ENCODE peak calls at places on chromosomes 7 and 10, in four cellular contexts. W is transverse colon; X is left ventricle myocardium inferior; F is CD8-positive, alpha-beta T cell. K is an unnamed sample. For H3K9me3 and H3K4me1, the result is how much of the 10 kb centered on the place peaks cover.

GRCh38 chr10:72283131-72283530 is 9.4 kb downstream of the DDIT4 start:
- DNase-seq in W (no peak), X (no peak), F (no peak), K (no peak)

GRCh38 chr10:95601116-95601719 is 40.0 kb upstream of the SORBS1 start:
- DNase-seq in W (peak), X (peak), F (peak), K (peak)

GRCh38 chr7:137880432-137880831 is 33.7 kb upstream of the DGKI start:
- DNase-seq in W (no peak), X (no peak), F (no peak), K (no peak)

GRCh38 chr10:43417950-43418768 is 9.2 kb upstream of the HNRNPF start:
- DNase-seq in W (no peak), X (no peak), F (peak), K (no peak)

GRCh38 chr7:104627516-104627915 is 299.1 kb downstream of the LHFPL3 start:
- DNase-seq in W (no peak), X (no peak), F (no peak), K (no peak)

GRCh38 chr7:6495597-6496262 is 48.0 kb upstream of the DAGLB start:
- DNase-seq in W (no peak), X (no peak), F (no peak), K (no peak)

GRCh38 chr10:63376560-63377304 is 89.0 kb downstream of the JMJD1C start:
- DNase-seq in W (no peak), X (no peak), F (no peak), K (no peak)

GRCh38 chr7:25460426-25460825 is 232.1 kb upstream of the NPVF start:
- DNase-seq in W (no peak), X (no peak), F (no peak), K (no peak)

GRCh38 chr7:114715907-114716306 is 206.0 kb upstream of the MDFIC start:
- DNase-seq in W (no peak), X (no peak), F (no peak), K (no peak)

GRCh38 chr10:80204193-80204714 is 1.1 kb downstream of the ANXA11 start:
- DNase-seq in W (peak), X (peak), F (no peak), K (peak)

GRCh38 chr10:104515670-104516199 is 125.4 kb upstream of the SORCS3 start:
- DNase-seq in W (no peak), X (no peak), F (no peak), K (no peak)

GRCh38 chr10:1272079-1272478 is 215.9 kb downstream of the WDR37 start:
- DNase-seq in W (no peak), X (no peak), F (no peak), K (no peak)

GRCh38 chr10:74078037-74078436 is 72.6 kb downstream of the AP3M1 start:
- DNase-seq in W (no peak), X (no peak), F (peak), K (no peak)

GRCh38 chr10:5376450-5376849 is 11.7 kb downstream of the UCN3 start:
- DNase-seq in W (no peak), X (no peak), F (no peak), K (no peak)

GRCh38 chr10:45377321-45377720 is 3.3 kb downstream of the ALOX5 start:
- DNase-seq in W (no peak), X (no peak), F (no peak), K (no peak)

GRCh38 chr7:498678-499641 is 20.7 kb downstream of the PDGFA start:
- DNase-seq in W (no peak), X (peak), F (no peak), K (no peak)

GRCh38 chr7:99326408-99326782 is 697 bp downstream of the ARPC1A start:
- DNase-seq in W (no peak), X (no peak), F (no peak), K (no peak)

GRCh38 chr10:88979153-88979562 is 11.4 kb upstream of the FAS start:
- DNase-seq in W (no peak), X (no peak), F (no peak), K (no peak)

GRCh38 chr10:71697938-71698709 is 21.5 kb downstream of the C10orf105 start:
- DNase-seq in W (no peak), X (no peak), F (peak), K (no peak)

GRCh38 chr7:158021836-158022235 is 565.8 kb downstream of the PTPRN2 start:
- DNase-seq in W (no peak), X (no peak), F (no peak), K (no peak)

GRCh38 chr10:91974960-91975359 is 51.4 kb downstream of the BTAF1 start:
- DNase-seq in W (no peak), X (no peak), F (no peak), K (no peak)

GRCh38 chr10:132847856-132848255 is 61.9 kb upstream of the NKX6-2 start:
- DNase-seq in W (no peak), X (no peak), F (no peak), K (no peak)

GRCh38 chr10:132848306-132848705 is 62.4 kb upstream of the NKX6-2 start:
- DNase-seq in W (no peak), X (no peak), F (no peak), K (no peak)

GRCh38 chr10:132845780-132846595 is 60.0 kb upstream of the NKX6-2 start:
- DNase-seq in W (no peak), X (no peak), F (no peak), K (peak)

GRCh38 chr10:132847416-132847777 is 61.5 kb upstream of the NKX6-2 start:
- DNase-seq in W (no peak), X (no peak), F (no peak), K (no peak)

DNA sequence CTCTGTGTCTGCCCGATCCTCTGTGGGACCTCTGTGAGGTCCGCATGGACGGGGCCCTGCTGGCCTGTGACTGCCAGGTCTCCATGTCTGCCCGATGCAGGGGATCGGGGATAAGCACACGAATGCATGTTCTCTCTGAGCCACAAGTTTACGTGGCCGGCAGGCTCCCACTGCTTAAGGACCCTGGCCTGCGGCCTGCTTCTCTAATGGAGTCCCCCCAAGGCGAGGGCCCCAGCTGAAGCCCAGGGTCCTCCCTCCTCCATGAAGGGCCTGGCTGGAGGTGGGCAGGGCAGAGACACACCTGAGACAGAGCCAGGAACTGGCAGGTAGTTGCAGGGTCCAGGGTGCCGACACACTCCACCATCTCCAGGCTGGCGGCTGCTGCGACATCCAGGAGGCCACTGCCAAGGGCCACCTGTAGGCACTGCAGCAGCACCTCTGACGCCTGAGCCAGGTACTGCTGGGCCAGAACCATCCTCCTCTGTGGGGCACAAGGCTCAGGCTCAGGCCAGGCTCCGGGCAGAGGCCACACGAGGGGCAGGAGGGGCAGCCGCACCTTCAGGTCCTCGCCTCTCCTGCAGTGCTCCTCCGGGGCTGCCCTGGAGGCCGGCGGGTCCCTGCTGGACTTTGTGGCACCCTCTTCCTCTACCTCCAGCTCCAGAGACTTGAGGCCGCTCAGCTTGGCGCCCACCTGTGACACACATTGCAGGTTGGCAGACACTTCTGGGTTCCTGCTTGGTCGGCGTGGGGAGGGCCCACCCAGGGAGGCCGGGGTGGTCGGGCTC is 60.9 kb upstream of the NKX6-2 start:
- DNase-seq in W (no peak), X (no peak), F (no peak), K (peak)
- TF ChIP-seq CTCF in W (no peak), X (no peak), F (no peak), K (no peak)

GRCh38 chr10:130959752-130960195 is 351.7 kb downstream of the TCERG1L start:
- DNase-seq in W (no peak), X (no peak), F (no peak), K (no peak)
- H3K9me3 ChIP-seq in W (under half), X (under half), F (under half), K (under half)

DNA sequence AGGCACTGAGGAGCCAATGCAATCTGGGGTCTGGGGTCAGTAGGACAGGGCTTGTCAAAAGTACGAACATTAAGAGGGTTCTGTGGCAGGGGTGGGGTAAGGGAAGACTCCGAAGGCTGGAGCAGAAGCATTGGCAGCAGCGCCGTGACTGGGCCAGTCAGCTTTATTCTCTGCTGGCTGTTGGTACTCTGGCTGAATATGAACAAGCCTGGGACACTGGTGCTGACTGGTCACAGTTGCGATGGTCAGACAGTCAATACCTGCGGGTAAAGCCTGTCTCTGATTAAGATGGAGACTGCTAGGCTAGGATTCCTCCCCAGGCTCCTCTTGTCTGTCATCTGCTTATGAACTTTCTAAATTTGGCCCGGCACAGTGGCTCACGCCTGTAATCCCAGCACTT is 24.3 kb upstream of the TNS3 start:
- DNase-seq in W (no peak), X (no peak), F (no peak), K (no peak)
- H3K4me1 ChIP-seq in W (under half), X (under half), F (under half), K (under half)

DNA sequence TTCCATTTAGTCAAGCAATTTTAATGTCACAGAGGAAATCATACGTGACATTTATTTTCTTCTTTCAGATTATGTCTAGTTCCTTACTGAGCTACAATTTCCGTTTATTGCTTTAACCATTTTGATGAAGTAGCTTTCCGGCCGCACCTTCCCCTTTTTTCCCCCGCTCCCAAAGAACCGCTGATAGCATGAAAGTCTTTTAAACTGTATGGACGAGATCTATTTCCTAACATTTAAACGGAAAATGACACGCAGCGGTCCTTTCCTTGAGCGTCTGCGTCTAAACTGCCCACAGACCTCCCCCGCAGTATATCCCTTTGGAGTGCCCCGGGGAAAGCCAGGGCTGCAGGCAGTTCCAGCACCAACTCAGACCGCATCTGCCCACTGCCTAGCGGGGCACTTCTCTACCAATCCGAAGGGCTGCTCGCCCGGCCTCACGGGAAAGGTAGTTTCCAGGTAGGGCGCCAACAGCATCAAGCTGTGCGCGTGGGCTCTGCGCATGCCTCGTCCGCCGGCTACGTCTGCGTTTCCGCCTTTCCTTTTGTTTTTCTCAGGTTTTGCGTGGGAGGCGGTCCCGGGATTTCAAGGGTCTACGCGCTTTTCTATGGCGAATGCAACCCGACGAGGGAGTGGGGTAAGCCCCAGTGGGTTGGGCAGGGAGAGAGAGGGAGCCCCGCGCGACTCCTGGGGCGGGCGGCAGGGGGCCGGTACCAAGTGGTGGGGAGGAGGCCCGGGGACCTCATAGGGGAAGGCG is at the start of gene ZNF33A:
- DNase-seq in W (peak), X (peak), F (peak), K (peak)
- TF ChIP-seq CTCF in W (no peak), X (no peak), F (no peak), K (no peak)

DNA sequence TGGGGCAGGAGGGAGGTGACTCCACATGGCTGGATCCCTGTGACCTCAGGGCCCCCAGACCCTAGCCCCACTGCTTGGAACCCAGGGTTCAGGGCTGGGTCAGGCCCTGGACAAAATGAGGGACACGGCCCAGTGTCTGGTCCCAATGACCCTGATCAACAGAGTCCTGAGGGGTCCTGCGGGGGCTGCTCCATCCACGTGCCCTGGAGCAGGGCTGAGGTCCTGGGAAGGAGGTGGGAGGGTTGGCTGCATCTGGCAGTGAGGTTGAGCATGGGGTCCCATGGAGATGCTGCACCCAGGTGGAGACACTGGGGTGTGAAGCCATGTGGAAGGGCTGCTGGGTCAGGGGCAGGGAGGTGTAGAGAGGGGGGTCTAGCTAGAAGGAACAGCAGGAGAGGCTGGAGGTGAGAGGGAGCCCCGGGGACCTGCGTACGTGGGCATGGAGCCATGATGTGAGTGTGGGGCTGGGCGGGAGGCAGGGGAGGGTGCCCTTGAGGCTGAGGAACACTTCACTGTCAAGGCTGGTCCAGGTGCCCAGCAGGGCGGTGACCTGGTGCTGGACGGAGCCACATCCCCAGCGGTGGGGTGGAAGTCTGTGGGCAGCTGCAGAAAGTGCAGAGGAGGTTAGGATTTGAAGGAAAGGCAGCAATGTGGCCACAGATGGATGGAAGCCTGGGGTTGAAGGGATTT is 604 bp downstream of the SCART1 start:
- DNase-seq in W (no peak), X (peak), F (no peak), K (no peak)
- H3K9me3 ChIP-seq in W (under half), X (under half), F (under half), K (under half)

GRCh38 chr7:155510975-155511595 is 35.3 kb downstream of the CNPY1 start:
- DNase-seq in W (no peak), X (no peak), F (no peak), K (no peak)
- H3K4me1 ChIP-seq in W (under half), X (under half), F (under half), K (under half)

GRCh38 chr7:116249969-116250553 is 39.7 kb downstream of the TES start:
- DNase-seq in W (no peak), X (no peak), F (no peak), K (no peak)
- TF ChIP-seq CTCF in W (peak), X (peak), F (peak), K (no peak)

DNA sequence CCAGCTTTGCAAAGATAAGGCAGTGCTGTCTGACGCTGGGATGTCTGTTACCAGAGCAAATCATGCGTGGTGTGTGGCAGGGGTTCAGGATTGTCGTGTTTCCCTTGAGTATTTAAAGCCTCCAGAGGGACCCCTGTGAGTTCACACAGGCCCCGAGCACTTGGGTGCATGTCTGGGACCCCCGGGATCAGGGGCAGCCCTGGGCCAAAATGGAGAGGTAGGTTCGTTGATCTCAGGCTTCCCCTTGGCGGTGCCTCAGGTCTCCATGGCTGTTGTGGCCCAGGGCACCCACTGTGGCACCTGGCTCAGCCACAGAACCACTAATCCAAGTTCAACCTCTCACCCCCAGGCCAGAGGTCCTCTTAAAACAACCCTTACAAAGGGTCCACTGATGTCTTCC is 523.1 kb upstream of the DPP6 start:
- DNase-seq in W (no peak), X (no peak), F (no peak), K (no peak)
- H3K9me3 ChIP-seq in W (under half), X (under half), F (under half), K (under half)

DNA sequence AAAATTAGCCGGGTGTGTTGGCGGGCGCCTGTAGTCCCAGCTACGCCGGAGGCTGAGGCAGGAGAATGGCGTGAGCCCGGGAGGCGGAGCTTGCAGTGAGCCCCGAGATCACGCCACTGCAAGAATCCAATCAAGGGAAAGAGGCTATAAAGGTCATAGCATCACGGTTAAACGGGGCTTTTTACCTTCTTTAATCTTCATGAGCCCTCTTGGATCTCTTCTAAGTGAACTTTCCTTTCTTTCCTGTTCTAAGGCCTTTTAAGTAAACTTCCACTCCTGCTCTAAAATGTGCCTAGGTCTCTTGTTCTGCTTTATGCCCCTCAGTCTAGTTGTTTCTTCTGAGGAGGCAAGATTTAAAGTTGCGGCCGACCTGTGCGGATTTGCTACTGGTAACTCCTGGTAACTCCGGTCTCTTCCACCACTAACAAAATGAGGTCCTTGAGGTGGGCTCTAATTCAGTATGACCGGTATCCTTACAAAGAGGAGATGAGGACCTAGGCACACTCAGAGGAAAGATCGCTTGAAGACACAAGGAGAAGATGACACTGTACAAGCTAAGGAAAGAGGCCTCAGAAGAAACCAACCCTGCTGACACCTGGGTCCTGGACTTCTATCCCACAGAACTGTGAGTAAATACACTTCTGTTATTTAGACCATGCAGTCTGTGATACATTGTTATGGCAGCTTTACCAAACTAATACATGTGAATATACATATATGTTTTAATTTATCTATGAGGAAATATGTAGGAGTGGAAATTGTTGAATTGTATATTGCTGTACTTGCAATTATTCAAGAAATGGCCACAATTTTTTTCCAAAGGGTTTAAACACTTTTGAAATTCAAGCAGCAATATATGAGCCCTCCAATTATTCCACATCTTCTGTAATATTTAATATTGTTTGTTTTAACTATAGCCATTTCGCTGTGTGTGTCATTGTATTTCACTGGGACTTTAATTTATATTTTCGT is 331.5 kb upstream of the CNTNAP2 start:
- DNase-seq in W (no peak), X (no peak), F (no peak), K (no peak)
- H3K4me1 ChIP-seq in W (under half), X (under half), F (under half), K (under half)